ENCODE peak calls at places on chromosomes 3 and 15, in six cellular contexts. H is mesothelial cell of epicardium; J is right lobe of liver; L is WTC11; G is tibial artery; V is CD4-positive, alpha-beta T cell. P is an unnamed sample.

GRCh38 chr3:10556312-10556711 is 50.9 kb upstream of the ATP2B2 start:
- DNase-seq in J (no peak), L (no peak), V (no peak), G (no peak), H (no peak), P (no peak)

GRCh38 chr3:23253214-23253613 is 50.1 kb downstream of the UBE2E2 start:
- DNase-seq in L (no peak), J (no peak), H (no peak), V (no peak), G (no peak), P (no peak)

GRCh38 chr3:140854961-140855360 is 86.7 kb upstream of the SLC25A36 start:
- DNase-seq in G (no peak), L (no peak), J (no peak), V (no peak), H (no peak), P (no peak)

GRCh38 chr3:111106993-111107392 is 35.4 kb downstream of the NECTIN3 start:
- DNase-seq in J (no peak), L (no peak), G (no peak), V (no peak), H (no peak), P (no peak)

GRCh38 chr3:154690413-154690812 is 260.4 kb upstream of the GPR149 start:
- DNase-seq in G (no peak), H (no peak), L (no peak), V (no peak), J (no peak), P (no peak)

GRCh38 chr3:61438253-61439115 is 122.9 kb upstream of the PTPRG start:
- DNase-seq in G (no peak), L (no peak), V (no peak), J (no peak), H (no peak), P (no peak)

GRCh38 chr3:131688370-131688769 is 185.6 kb upstream of the MRPL3 start:
- DNase-seq in V (no peak), G (no peak), H (no peak), J (no peak), L (no peak), P (peak)

GRCh38 chr3:64074091-64074490 is 50.8 kb upstream of the PSMD6 start:
- DNase-seq in L (no peak), V (no peak), G (no peak), H (no peak), J (no peak), P (no peak)

GRCh38 chr15:83565553-83566159 is 88.3 kb upstream of the ADAMTSL3 start:
- DNase-seq in V (no peak), J (no peak), G (no peak), H (no peak), L (no peak), P (no peak)

GRCh38 chr3:35484939-35485605 is 154.3 kb upstream of the ARPP21 start:
- DNase-seq in L (no peak), G (no peak), V (no peak), J (no peak), H (no peak), P (no peak)

GRCh38 chr3:177441813-177442646 is 244.7 kb upstream of the TBL1XR1 start:
- DNase-seq in V (no peak), G (no peak), J (no peak), L (no peak), H (no peak), P (no peak)

GRCh38 chr15:75532413-75533250 is 46.5 kb downstream of the PTPN9 start:
- DNase-seq in G (peak), H (no peak), L (peak), V (no peak), J (peak), P (peak)

GRCh38 chr3:12954891-12955650 is 113.7 kb upstream of the RPL32 start:
- DNase-seq in V (peak), H (no peak), G (peak), J (peak), L (no peak), P (no peak)

GRCh38 chr3:126664591-126665214 is 9.8 kb upstream of the TXNRD3 start:
- DNase-seq in L (no peak), H (no peak), J (no peak), V (no peak), G (no peak), P (no peak)
- TF ChIP-seq CTCF in L (no peak), H (no peak), J (no peak), V (no peak), G (no peak), P (peak)

GRCh38 chr15:101539930-101540329 is 50.4 kb upstream of the PCSK6 start:
- DNase-seq in V (no peak), L (no peak), G (no peak), H (no peak), J (no peak), P (no peak)

GRCh38 chr15:101538996-101539395 is 49.5 kb upstream of the PCSK6 start:
- DNase-seq in L (no peak), J (no peak), H (no peak), V (no peak), G (no peak), P (no peak)

GRCh38 chr15:101541501-101542292 is 52.2 kb upstream of the PCSK6 start:
- DNase-seq in V (no peak), G (no peak), L (no peak), J (no peak), H (no peak), P (no peak)

GRCh38 chr15:101539492-101539891 is 50.0 kb upstream of the PCSK6 start:
- DNase-seq in G (no peak), H (no peak), J (no peak), V (no peak), L (no peak), P (no peak)

GRCh38 chr15:101540480-101541239 is 51.2 kb upstream of the PCSK6 start:
- DNase-seq in L (no peak), G (no peak), V (no peak), J (no peak), H (no peak), P (no peak)
- TF ChIP-seq CTCF in L (no peak), G (no peak), V (no peak), J (no peak), H (no peak), P (no peak)

GRCh38 chr3:158540066-158540465 is 30.9 kb upstream of the MLF1 start:
- DNase-seq in V (no peak), J (no peak), L (no peak), H (no peak), G (no peak), P (no peak)
- TF ChIP-seq CTCF in V (no peak), J (no peak), L (no peak), H (no peak), G (no peak), P (no peak)

GRCh38 chr3:109050591-109051167 is 67.3 kb downstream of the MORC1 start:
- DNase-seq in V (no peak), J (no peak), H (no peak), G (no peak), L (no peak), P (no peak)
- TF ChIP-seq CTCF in V (peak), J (peak), H (peak), G (no peak), L (peak), P (peak)

GRCh38 chr15:28884151-28884940 is 1.4 kb upstream of the APBA2 start:
- DNase-seq in L (no peak), V (no peak), H (no peak), J (peak), G (no peak), P (no peak)

GRCh38 chr15:28880680-28881079 is 5.1 kb upstream of the APBA2 start:
- DNase-seq in J (no peak), V (no peak), L (no peak), H (no peak), G (no peak), P (no peak)

GRCh38 chr15:28881170-28881569 is 4.6 kb upstream of the APBA2 start:
- DNase-seq in V (no peak), J (no peak), G (no peak), H (no peak), L (no peak), P (no peak)

GRCh38 chr15:28879551-28879950 is 6.2 kb upstream of the APBA2 start:
- DNase-seq in L (no peak), V (no peak), G (no peak), J (no peak), H (no peak), P (no peak)

GRCh38 chr15:28881600-28881999 is 4.2 kb upstream of the APBA2 start:
- DNase-seq in L (no peak), V (no peak), J (no peak), H (no peak), G (no peak), P (no peak)
- TF ChIP-seq CTCF in L (no peak), V (no peak), J (no peak), H (no peak), G (no peak), P (no peak)

DNA sequence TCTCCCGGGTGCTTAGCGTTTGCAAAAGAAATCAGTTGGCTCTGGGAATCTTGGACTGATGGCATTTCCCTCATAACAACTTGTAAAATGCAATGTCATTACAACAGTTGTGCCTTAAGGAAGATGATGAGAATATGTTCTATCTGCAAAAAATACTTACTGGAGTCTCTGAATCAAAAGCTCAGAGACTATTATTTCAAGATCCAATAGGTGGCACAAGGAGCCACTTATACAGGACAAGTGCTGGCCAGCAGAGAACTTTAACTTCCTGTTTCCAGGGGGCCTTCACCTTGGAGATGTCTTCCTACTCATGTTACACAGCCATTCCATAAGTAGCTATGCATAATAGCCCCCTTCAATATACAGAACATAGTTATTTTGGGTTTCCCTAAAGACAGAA is 8.9 kb upstream of the RPS27L start:
- DNase-seq in V (no peak), J (no peak), H (no peak), L (no peak), G (no peak), P (peak)
- TF ChIP-seq CTCF in V (peak), J (peak), H (no peak), L (no peak), G (no peak), P (peak)

GRCh38 chr15:67181221-67181639 is 73.2 kb downstream of the AAGAB start:
- DNase-seq in J (no peak), V (no peak), G (peak), L (no peak), H (no peak), P (no peak)
- TF ChIP-seq CTCF in J (no peak), V (no peak), G (no peak), L (no peak), H (no peak), P (peak)

GRCh38 chr15:29613951-29614382 is 208.3 kb downstream of the TJP1 start:
- DNase-seq in G (no peak), J (no peak), L (peak), V (no peak), H (no peak), P (no peak)
- TF ChIP-seq CTCF in G (no peak), J (no peak), L (peak), V (no peak), H (no peak), P (peak)

DNA sequence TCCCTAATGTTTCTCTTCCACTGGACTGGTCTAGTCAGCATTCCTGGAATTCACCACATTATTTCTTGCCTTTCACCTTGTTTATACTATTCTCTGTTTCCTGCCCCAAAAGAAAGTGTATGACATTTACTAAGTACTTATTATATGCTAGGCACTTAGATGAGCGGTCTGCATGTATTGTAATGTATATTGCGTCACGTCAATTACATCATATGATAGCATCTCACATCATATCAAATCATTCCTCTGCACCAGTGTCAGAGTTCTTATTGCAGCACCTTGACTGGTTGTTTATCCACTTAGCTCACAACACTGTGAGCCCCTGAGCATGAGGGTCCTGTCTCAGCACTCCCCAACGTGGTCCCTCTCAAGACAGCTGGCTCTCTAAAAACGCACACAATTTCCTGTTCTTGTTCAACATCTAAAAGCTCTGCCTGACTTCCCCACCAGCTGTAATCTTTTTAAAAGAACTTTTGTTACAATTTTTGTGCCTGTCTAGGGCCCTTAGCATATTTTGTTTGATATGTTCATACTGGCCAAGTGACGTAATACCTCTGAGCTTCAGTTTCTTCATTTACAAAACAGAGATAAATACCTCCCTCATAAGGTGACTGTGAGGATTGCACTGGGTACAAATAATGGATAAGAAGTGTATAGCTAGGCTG is 58.8 kb downstream of the ARHGAP31 start:
- DNase-seq in L (no peak), H (no peak), V (no peak), J (no peak), G (no peak), P (peak)
- TF ChIP-seq CTCF in L (no peak), H (no peak), V (peak), J (peak), G (no peak), P (peak)

DNA sequence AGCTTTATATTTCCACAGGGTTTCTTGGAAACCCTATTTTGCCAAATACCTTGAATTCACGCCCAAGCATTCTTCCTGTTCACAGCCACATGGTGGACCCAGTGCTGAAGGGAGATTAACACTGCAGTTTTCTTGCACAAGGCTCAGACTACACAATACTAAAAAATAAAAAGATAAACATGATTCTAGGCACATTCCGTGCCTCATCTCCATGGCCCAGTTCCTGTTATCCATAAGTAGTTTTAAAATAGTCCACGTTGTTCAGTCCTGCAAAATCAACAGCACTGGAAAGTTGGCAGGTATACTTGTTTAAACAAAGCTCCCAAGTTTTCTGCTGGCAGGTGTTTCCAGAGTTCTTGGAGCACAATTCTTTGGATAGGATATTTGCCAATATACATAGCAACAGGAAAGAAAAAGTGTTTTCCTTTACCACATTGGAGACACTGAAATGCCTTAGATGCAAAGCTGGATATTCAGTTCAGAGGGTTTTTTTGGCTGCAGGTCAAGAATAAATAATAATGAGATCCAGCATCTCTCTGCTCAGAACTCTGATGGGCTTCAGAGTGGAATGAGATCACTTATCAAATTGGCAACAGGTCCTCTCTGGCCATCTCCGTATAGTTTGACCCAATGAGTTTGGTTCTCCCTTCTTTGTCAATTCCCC is 88.1 kb upstream of the TGFBR2 start:
- DNase-seq in H (no peak), V (no peak), L (no peak), J (no peak), G (peak), P (no peak)
- TF ChIP-seq CTCF in H (no peak), V (no peak), L (no peak), J (peak), G (peak), P (no peak)